ENCODE peak calls at places on chromosomes 7 and 10, in six cellular contexts. One of them, this sample, is unnamed.

GRCh38 chr10:44959243-44960097 is at the start of gene RASSF4:
- DNase-seq in HuH-7: peak; percentile 84
- DNase-seq in stimulated activated CD4-positive, alpha-beta T cell treated with anti-CD3 and anti-CD28 coated beads, Interleukin-15, amount 100 ng/mL, for 1 hour: peak; percentile 91
- DNase-seq in HEK293T: peak; percentile 96
- DNase-seq in AG20443: peak; percentile 99
- DNase-seq in GM13977: peak; percentile 98
- DNase-seq in this sample: peak; percentile 81

GRCh38 chr7:74248156-74248555 is 6.0 kb downstream of the RFC2 start:
- DNase-seq in HuH-7: no peak
- DNase-seq in stimulated activated CD4-positive, alpha-beta T cell treated with anti-CD3 and anti-CD28 coated beads, Interleukin-15, amount 100 ng/mL, for 1 hour: no peak
- DNase-seq in HEK293T: no peak
- DNase-seq in AG20443: no peak
- DNase-seq in GM13977: no peak
- DNase-seq in this sample: no peak

GRCh38 chr10:13759167-13759566 is 172.4 kb downstream of the PRPF18 start:
- DNase-seq in HuH-7: no peak
- DNase-seq in stimulated activated CD4-positive, alpha-beta T cell treated with anti-CD3 and anti-CD28 coated beads, Interleukin-15, amount 100 ng/mL, for 1 hour: no peak
- DNase-seq in HEK293T: no peak
- DNase-seq in AG20443: no peak
- DNase-seq in GM13977: no peak
- DNase-seq in this sample: no peak

GRCh38 chr7:23594879-23595604 is 2.1 kb upstream of the CCDC126 start:
- DNase-seq in HuH-7: peak; percentile 60
- DNase-seq in stimulated activated CD4-positive, alpha-beta T cell treated with anti-CD3 and anti-CD28 coated beads, Interleukin-15, amount 100 ng/mL, for 1 hour: no peak
- DNase-seq in HEK293T: no peak
- DNase-seq in AG20443: no peak
- DNase-seq in GM13977: peak; percentile 85
- DNase-seq in this sample: peak; percentile 70

GRCh38 chr10:60524541-60524940 is 134.9 kb upstream of the ANK3 start:
- DNase-seq in HuH-7: no peak
- DNase-seq in stimulated activated CD4-positive, alpha-beta T cell treated with anti-CD3 and anti-CD28 coated beads, Interleukin-15, amount 100 ng/mL, for 1 hour: no peak
- DNase-seq in HEK293T: no peak
- DNase-seq in AG20443: peak; percentile 20
- DNase-seq in GM13977: no peak
- DNase-seq in this sample: no peak

GRCh38 chr10:131731780-131732630 is 168.8 kb upstream of the PPP2R2D start:
- DNase-seq in HuH-7: no peak
- DNase-seq in stimulated activated CD4-positive, alpha-beta T cell treated with anti-CD3 and anti-CD28 coated beads, Interleukin-15, amount 100 ng/mL, for 1 hour: no peak
- DNase-seq in HEK293T: no peak
- DNase-seq in AG20443: no peak
- DNase-seq in GM13977: no peak
- DNase-seq in this sample: no peak

GRCh38 chr7:32262315-32262714 is 192.1 kb upstream of the PDE1C start:
- DNase-seq in HuH-7: no peak
- DNase-seq in stimulated activated CD4-positive, alpha-beta T cell treated with anti-CD3 and anti-CD28 coated beads, Interleukin-15, amount 100 ng/mL, for 1 hour: no peak
- DNase-seq in HEK293T: no peak
- DNase-seq in AG20443: no peak
- DNase-seq in GM13977: no peak
- DNase-seq in this sample: no peak

GRCh38 chr10:32039745-32040144 is 16.5 kb downstream of the KIF5B start:
- DNase-seq in HuH-7: no peak
- DNase-seq in stimulated activated CD4-positive, alpha-beta T cell treated with anti-CD3 and anti-CD28 coated beads, Interleukin-15, amount 100 ng/mL, for 1 hour: no peak
- DNase-seq in HEK293T: no peak
- DNase-seq in AG20443: no peak
- DNase-seq in GM13977: no peak
- DNase-seq in this sample: no peak

GRCh38 chr10:107971411-107971810 is 806.9 kb upstream of the SORCS1 start:
- DNase-seq in HuH-7: no peak
- DNase-seq in stimulated activated CD4-positive, alpha-beta T cell treated with anti-CD3 and anti-CD28 coated beads, Interleukin-15, amount 100 ng/mL, for 1 hour: no peak
- DNase-seq in HEK293T: no peak
- DNase-seq in AG20443: peak; percentile 14
- DNase-seq in GM13977: no peak
- DNase-seq in this sample: no peak

GRCh38 chr10:125123363-125124113 is 36.8 kb downstream of the CTBP2 start:
- DNase-seq in HuH-7: no peak
- DNase-seq in stimulated activated CD4-positive, alpha-beta T cell treated with anti-CD3 and anti-CD28 coated beads, Interleukin-15, amount 100 ng/mL, for 1 hour: no peak
- DNase-seq in HEK293T: no peak
- DNase-seq in AG20443: peak; percentile 78
- DNase-seq in GM13977: no peak
- DNase-seq in this sample: no peak

GRCh38 chr10:92846-93245 is 42.4 kb upstream of the ZMYND11 start:
- DNase-seq in HuH-7: no peak
- DNase-seq in stimulated activated CD4-positive, alpha-beta T cell treated with anti-CD3 and anti-CD28 coated beads, Interleukin-15, amount 100 ng/mL, for 1 hour: no peak
- DNase-seq in HEK293T: no peak
- DNase-seq in AG20443: no peak
- DNase-seq in GM13977: no peak
- DNase-seq in this sample: no peak

GRCh38 chr7:18978108-18978495 is 139.3 kb downstream of the TWIST1 start:
- DNase-seq in HuH-7: no peak
- DNase-seq in stimulated activated CD4-positive, alpha-beta T cell treated with anti-CD3 and anti-CD28 coated beads, Interleukin-15, amount 100 ng/mL, for 1 hour: no peak
- DNase-seq in HEK293T: no peak
- DNase-seq in AG20443: peak; percentile 76
- DNase-seq in GM13977: no peak
- DNase-seq in this sample: no peak

GRCh38 chr10:96585726-96586418 is 940 bp downstream of the TM9SF3 start:
- DNase-seq in HuH-7: no peak
- DNase-seq in stimulated activated CD4-positive, alpha-beta T cell treated with anti-CD3 and anti-CD28 coated beads, Interleukin-15, amount 100 ng/mL, for 1 hour: no peak
- DNase-seq in HEK293T: peak; percentile 41
- DNase-seq in AG20443: no peak
- DNase-seq in GM13977: no peak
- DNase-seq in this sample: no peak